ENCODE peak calls at places on chromosomes 5 and 9, in nine cellular contexts. Z is substantia nigra, N is endodermal cell, F is esophagus squamous epithelium, D is aorta, R is PC-9, C is PC-3, V is suprapubic skin, A is WERI-Rb-1. L is an unnamed sample.

GRCh38 chr5:148091991-148092964 is 28.5 kb downstream of the SPINK5 start:
- DNase-seq in R (no peak), N (no peak), Z (no peak), A (no peak), V (no peak), C (no peak), D (no peak), F (no peak), L (no peak)

GRCh38 chr5:122701640-122702523 is 73.0 kb upstream of the SNX2 start:
- DNase-seq in F (no peak), A (no peak), C (no peak), N (no peak), R (no peak), D (no peak), Z (no peak), V (no peak), L (no peak)

GRCh38 chr9:113661074-113661473 is 197.5 kb downstream of the RGS3 start:
- DNase-seq in D (no peak), R (no peak), F (no peak), V (no peak), C (no peak), A (no peak), Z (no peak), N (peak; percentile 7), L (no peak)

GRCh38 chr9:2320126-2320525 is 301.5 kb upstream of the VLDLR start:
- DNase-seq in N (no peak), F (no peak), Z (no peak), A (no peak), D (no peak), R (no peak), V (no peak), C (no peak), L (no peak)

GRCh38 chr5:41151562-41151961 is 61.8 kb downstream of the C6 start:
- DNase-seq in A (no peak), C (no peak), N (no peak), Z (no peak), V (no peak), F (no peak), D (no peak), R (no peak), L (no peak)

GRCh38 chr5:175542232-175542965 is 64.0 kb downstream of the SFXN1 start:
- DNase-seq in A (peak; percentile 33), F (no peak), R (no peak), V (no peak), Z (no peak), C (no peak), D (no peak), N (no peak), L (peak; percentile 27)

GRCh38 chr5:120368923-120369715 is 95.0 kb upstream of the PRR16 start:
- DNase-seq in F (no peak), V (no peak), D (no peak), N (peak; percentile 60), A (no peak), C (peak; percentile 89), R (peak; percentile 73), Z (no peak), L (peak; percentile 85)

GRCh38 chr5:180105827-180106312 is 34.3 kb upstream of the RNF130 start:
- DNase-seq in A (no peak), V (peak; percentile 13), F (no peak), Z (no peak), C (no peak), R (no peak), D (no peak), N (no peak), L (no peak)

GRCh38 chr5:854966-855743 is 4.4 kb upstream of the ZDHHC11 start:
- DNase-seq in N (no peak), F (no peak), C (no peak), V (no peak), D (peak; percentile 68), A (no peak), R (no peak), Z (no peak), L (no peak)

GRCh38 chr9:26949604-26950003 is 2.6 kb upstream of the PLAA start:
- DNase-seq in C (peak; percentile 42), N (no peak), A (no peak), R (no peak), Z (no peak), V (no peak), D (no peak), F (no peak), L (no peak)

GRCh38 chr9:123354806-123355508 is 1.0 kb upstream of the CRB2 start:
- DNase-seq in F (no peak), Z (no peak), N (peak; percentile 56), D (no peak), V (no peak), C (no peak), R (no peak), A (no peak), L (no peak)

GRCh38 chr5:157828031-157828948 is 30.7 kb downstream of the CLINT1 start:
- DNase-seq in D (no peak), C (no peak), N (no peak), F (no peak), V (no peak), A (no peak), Z (no peak), R (no peak), L (no peak)

GRCh38 chr5:111892949-111893348 is 136.0 kb upstream of the NREP start:
- DNase-seq in A (no peak), V (no peak), R (no peak), N (no peak), Z (no peak), C (no peak), F (no peak), D (no peak), L (no peak)

DNA sequence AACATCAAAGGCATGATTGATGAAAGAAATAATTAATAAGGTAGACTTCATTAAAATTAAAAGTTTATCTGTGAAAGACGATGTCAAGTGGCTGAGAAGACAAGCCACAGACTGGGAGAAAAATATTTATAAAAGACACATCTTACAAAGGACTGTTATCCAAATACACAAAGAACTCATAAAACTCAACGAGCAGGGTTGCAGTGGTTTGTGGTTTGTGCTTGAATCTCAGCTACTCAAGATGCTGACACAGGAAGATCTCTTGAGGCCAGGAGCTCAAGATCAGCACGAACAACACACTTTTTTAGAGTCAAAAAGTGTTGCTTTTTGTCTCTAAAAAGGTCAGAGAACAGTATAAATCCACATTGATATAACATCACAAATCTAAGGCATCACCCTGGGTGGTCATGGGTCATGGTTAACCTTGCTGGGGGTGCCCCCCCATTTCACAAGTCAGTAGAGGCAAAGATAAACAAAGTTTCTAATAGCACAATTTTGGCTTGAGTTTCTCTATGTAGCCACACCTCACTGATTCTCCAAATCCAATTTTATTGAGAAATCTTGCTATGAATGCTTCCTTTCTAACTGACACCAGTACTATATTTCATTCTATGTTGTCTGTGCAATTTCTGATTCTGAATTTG is 342.9 kb upstream of the RPS23 start:
- DNase-seq in D (no peak), F (no peak), R (no peak), C (peak; percentile 10), V (no peak), Z (no peak), N (no peak), A (no peak), L (no peak)
- H3K27ac ChIP-seq in D (no peak overlapping the region), F (no peak overlapping the region), R (no peak overlapping the region), C (no peak overlapping the region), V (no peak overlapping the region), Z (no peak overlapping the region), N (no peak overlapping the region), A (no peak overlapping the region), L (no peak overlapping the region)

GRCh38 chr5:172575416-172575815 is 65.6 kb upstream of the NEURL1B start:
- DNase-seq in Z (no peak), A (no peak), C (no peak), F (no peak), R (no peak), D (no peak), V (no peak), N (no peak), L (no peak)
- H3K27ac ChIP-seq in Z (no peak overlapping the region), A (no peak overlapping the region), C (no peak overlapping the region), F (peak overlapping the region; percentile 53), R (no peak overlapping the region), D (no peak overlapping the region), V (no peak overlapping the region), N (no peak overlapping the region), L (no peak overlapping the region)

GRCh38 chr9:128055222-128056040 is 11.7 kb downstream of the NAIF1 start:
- DNase-seq in C (no peak), Z (peak; percentile 17), N (peak; percentile 70), V (peak; percentile 83), R (no peak), F (no peak), A (no peak), D (no peak), L (peak; percentile 73)

GRCh38 chr9:128056086-128056485 is 11.0 kb downstream of the NAIF1 start:
- DNase-seq in N (peak; percentile 66), V (no peak), D (no peak), R (no peak), Z (no peak), C (no peak), F (no peak), A (no peak), L (peak; percentile 44)

GRCh38 chr9:128057724-128058409 is 9.3 kb downstream of the NAIF1 start:
- DNase-seq in R (no peak), C (no peak), D (no peak), A (no peak), N (no peak), V (no peak), Z (no peak), F (no peak), L (no peak)

GRCh38 chr9:128059365-128059983 is 7.6 kb downstream of the NAIF1 start:
- DNase-seq in A (no peak), V (no peak), C (no peak), D (no peak), F (no peak), Z (no peak), N (no peak), R (no peak), L (no peak)

DNA sequence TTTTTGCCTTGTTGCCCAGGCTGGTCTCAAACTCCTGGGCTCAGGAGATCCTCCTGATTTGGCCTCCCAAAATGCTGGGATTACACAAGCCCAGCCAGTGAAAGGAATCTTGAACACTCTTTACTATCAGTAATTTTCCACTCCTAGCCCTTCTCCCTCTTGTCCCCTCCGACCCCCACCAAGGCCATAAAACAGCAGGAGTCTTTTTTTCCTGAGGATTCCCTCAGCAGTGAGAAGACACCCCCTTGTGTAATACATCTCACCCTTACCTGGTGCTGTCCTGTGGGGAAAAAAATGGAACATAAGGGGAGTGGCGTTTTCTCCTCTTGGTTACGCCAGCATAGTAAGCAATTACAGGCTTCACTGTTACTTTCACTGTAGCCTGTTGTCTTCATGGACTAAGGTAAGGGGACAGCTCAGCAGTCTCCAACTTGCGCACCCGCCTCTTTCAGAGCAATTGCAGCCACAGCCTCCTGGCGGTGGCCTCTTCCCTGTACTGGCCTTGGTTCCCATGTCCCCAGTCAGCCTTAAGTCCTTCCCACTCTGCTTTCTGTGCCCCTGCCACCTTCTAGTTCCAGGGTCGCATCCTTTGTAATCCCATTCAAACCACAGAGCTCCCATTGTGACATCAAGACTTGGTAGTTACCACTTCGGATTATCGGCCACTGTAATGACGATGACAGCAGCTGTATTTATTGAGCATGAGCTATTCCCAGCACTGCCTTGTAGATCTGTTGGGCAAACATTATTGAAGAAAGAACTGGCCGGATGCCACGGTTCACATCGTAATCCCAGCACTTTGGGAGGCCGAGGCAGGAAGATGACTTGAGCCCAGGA is 10.0 kb downstream of the NAIF1 start:
- DNase-seq in V (no peak), Z (no peak), R (no peak), F (no peak), N (peak; percentile 76), D (no peak), C (peak; percentile 55), A (no peak), L (peak; percentile 79)
- H3K27ac ChIP-seq in V (peak overlapping the region; percentile 93), Z (peak overlapping the region; percentile 26), R (no peak overlapping the region), F (peak overlapping the region; percentile 93), N (no peak overlapping the region), D (no peak overlapping the region), C (peak overlapping the region; percentile 25), A (no peak overlapping the region), L (no peak overlapping the region)

GRCh38 chr5:150611026-150611425 is 29.4 kb upstream of the SYNPO start:
- DNase-seq in R (no peak), D (no peak), N (no peak), F (no peak), C (no peak), A (no peak), V (no peak), Z (no peak), L (no peak)
- H3K27ac ChIP-seq in R (no peak overlapping the region), D (peak overlapping the region; percentile 31), N (no peak overlapping the region), F (peak overlapping the region; percentile 73), C (no peak overlapping the region), A (no peak overlapping the region), V (no peak overlapping the region), Z (no peak overlapping the region), L (peak overlapping the region; percentile 79)